ENCODE peak calls at places on chromosome 2, in nine cellular contexts. A is K562, T is heart left ventricle, Z is A549, S is Peyer's patch, G is endothelial cell of umbilical vein, E is body of pancreas, L is GM12891, V is spleen. J is an unnamed sample.

GRCh38 chr2:218998414-218999002 is 5.3 kb upstream of the CRYBA2 start:
- DNase-seq in S (no peak), E (no peak), A (no peak), L (no peak), V (no peak), Z (no peak), T (no peak), G (no peak), J (no peak)

GRCh38 chr2:168758970-168759820 is 43.2 kb upstream of the NOSTRIN start:
- DNase-seq in E (peak), S (no peak), T (no peak), Z (peak), G (peak), V (no peak), A (peak), L (peak), J (peak)

GRCh38 chr2:134682726-134683125 is 36.1 kb downstream of the TMEM163 start:
- DNase-seq in Z (no peak), A (no peak), V (no peak), E (no peak), T (no peak), S (no peak), G (peak), L (no peak), J (no peak)

GRCh38 chr2:241095594-241096290 is 6.3 kb downstream of the MTERF4 start:
- DNase-seq in E (no peak), G (no peak), T (no peak), L (no peak), S (no peak), Z (no peak), A (no peak), V (no peak), J (no peak)

GRCh38 chr2:3186766-3187165 is 190.9 kb downstream of the EIPR1 start:
- DNase-seq in G (no peak), V (peak), T (no peak), A (no peak), S (peak), Z (no peak), L (no peak), E (no peak), J (no peak)

GRCh38 chr2:202122975-202123765 is 50.1 kb downstream of the KIAA2012 start:
- DNase-seq in V (no peak), L (no peak), Z (no peak), A (no peak), E (no peak), G (no peak), T (no peak), S (peak), J (no peak)

GRCh38 chr2:237874585-237875161 is 15.2 kb downstream of the RAMP1 start:
- DNase-seq in Z (peak), E (no peak), A (no peak), T (no peak), G (no peak), S (no peak), L (no peak), V (peak), J (no peak)

GRCh38 chr2:162123806-162124758 is 28.0 kb downstream of the GCG start:
- DNase-seq in T (no peak), V (no peak), G (peak), E (no peak), S (no peak), Z (peak), L (no peak), A (peak), J (peak)

GRCh38 chr2:170814551-170815245 is 2.0 kb upstream of the GAD1 start:
- DNase-seq in V (no peak), Z (no peak), G (no peak), T (no peak), L (no peak), S (no peak), A (no peak), E (no peak), J (no peak)

GRCh38 chr2:58826795-58827194 is 585.7 kb upstream of the FANCL start:
- DNase-seq in A (peak), Z (no peak), L (no peak), T (no peak), E (no peak), S (no peak), G (no peak), V (no peak), J (no peak)

GRCh38 chr2:47065771-47066380 is 89.2 kb downstream of the STPG4 start:
- DNase-seq in E (no peak), T (no peak), Z (no peak), G (peak), L (no peak), V (no peak), S (peak), A (no peak), J (no peak)

GRCh38 chr2:36706451-36706850 is 9.9 kb downstream of the VIT start:
- DNase-seq in G (no peak), E (no peak), Z (no peak), S (no peak), A (no peak), L (no peak), V (no peak), T (no peak), J (no peak)

GRCh38 chr2:120398051-120398960 is 52.4 kb downstream of the INHBB start:
- DNase-seq in E (no peak), Z (peak), G (no peak), L (no peak), S (peak), T (no peak), V (peak), A (no peak), J (no peak)

GRCh38 chr2:69804416-69804815 is 25.0 kb upstream of the GMCL1 start:
- DNase-seq in A (no peak), S (no peak), Z (no peak), E (no peak), L (no peak), G (no peak), T (no peak), V (no peak), J (no peak)

DNA sequence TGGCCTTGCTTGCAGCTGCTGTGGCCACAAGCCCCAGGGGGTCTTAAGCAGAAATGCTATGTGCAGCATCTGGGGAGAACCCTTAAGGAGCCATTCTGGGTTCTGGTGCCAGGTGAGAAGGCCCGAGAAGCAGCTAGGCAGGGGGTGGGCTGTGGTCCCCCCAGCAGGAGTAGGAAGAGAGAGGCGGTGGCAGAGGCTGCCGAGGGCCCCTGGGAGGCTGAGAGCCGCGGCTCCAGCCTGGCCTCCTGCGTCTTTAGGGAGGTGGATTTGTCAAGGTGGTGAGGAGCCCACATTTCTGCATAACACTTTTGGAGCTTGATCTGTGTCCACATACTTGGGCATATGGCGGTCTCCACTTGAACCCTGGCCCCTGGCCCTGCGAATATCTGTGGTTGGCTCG is 196.5 kb downstream of the TWIST2 start:
- DNase-seq in V (no peak), T (peak), Z (no peak), G (no peak), A (no peak), E (no peak), S (peak), L (no peak), J (no peak)
- TF ChIP-seq POLR2A in V (no peak), T (no peak), Z (no peak), G (no peak), A (no peak), E (no peak), S (no peak), L (no peak), J (no peak)

GRCh38 chr2:85826990-85827878 is 61.6 kb downstream of the ST3GAL5 start:
- DNase-seq in A (peak), E (peak), T (peak), S (peak), G (peak), Z (peak), V (peak), L (peak), J (peak)
- TF ChIP-seq POLR2A in A (no peak), E (no peak), T (no peak), S (no peak), G (no peak), Z (no peak), V (no peak), L (no peak), J (no peak)

DNA sequence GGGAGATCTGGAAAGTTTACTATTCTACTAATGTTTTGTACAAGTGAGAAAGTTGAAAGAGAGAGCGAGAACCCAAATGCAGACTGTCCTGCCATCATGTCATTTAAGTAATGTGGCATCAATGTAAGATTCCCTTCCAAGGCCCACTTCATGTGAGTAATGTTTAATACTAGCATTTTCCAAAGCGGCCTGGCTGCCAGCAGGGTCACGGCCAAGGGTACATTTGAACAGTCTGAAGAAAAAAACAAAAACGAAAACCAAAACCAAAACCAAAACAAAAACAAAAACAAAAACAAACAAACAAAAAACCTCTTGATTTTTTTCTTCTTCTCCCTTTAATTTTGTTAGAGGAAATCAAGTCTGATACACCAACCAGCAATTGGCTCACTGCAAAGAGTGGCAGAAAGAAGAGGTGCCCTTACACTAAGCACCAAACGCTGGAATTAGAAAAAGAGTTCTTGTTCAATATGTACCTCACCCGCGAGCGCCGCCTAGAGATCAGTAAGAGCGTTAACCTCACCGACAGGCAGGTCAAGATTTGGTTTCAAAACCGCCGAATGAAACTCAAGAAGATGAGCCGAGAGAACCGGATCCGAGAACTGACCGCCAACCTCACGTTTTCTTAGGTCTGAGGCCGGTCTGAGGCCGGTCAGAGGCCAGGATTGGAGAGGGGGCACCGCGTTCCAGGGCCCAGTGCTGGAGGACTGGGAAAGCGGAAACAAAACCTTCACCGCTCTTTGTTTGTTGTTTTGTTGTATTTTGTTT is 2.2 kb downstream of the HOXD10 start:
- DNase-seq in E (peak), G (peak), Z (peak), V (no peak), L (no peak), T (no peak), A (peak), S (no peak), J (peak)
- TF ChIP-seq POLR2A in E (no peak), G (no peak), Z (no peak), V (no peak), L (no peak), T (no peak), A (no peak), S (no peak), J (no peak)

DNA sequence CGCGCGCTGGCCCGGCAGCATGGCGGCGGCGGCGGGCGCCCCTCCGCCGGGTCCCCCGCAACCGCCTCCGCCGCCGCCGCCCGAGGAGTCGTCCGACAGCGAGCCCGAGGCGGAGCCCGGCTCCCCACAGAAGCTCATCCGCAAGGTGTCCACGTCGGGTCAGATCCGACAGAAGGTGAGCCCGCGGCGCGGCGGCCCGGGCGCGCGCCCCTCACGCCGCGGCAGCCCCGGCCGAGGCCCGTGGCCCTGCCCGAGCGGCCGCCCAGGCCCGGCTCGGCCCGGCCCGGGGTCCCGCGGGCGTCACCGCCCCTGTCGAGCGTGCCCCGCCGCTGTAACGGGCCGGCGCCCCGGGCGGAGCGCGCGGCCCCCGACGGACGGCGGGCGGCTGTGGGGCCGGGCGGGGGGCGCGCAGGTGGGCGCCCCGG is 218 bp downstream of the DGKD start:
- DNase-seq in T (no peak), E (no peak), L (no peak), V (no peak), S (no peak), A (no peak), G (no peak), Z (no peak), J (no peak)
- TF ChIP-seq POLR2A in T (peak), E (no peak), L (no peak), V (no peak), S (no peak), A (no peak), G (peak), Z (peak), J (no peak)

GRCh38 chr2:61688369-61689334 is 150.5 kb upstream of the XPO1 start:
- DNase-seq in V (no peak), T (no peak), E (no peak), G (no peak), S (no peak), L (no peak), A (no peak), Z (no peak), J (no peak)

GRCh38 chr2:61690078-61690477 is 151.9 kb upstream of the XPO1 start:
- DNase-seq in Z (no peak), V (no peak), G (no peak), A (no peak), S (no peak), T (no peak), L (no peak), E (no peak), J (no peak)

GRCh38 chr2:61689526-61689925 is 151.4 kb upstream of the XPO1 start:
- DNase-seq in Z (no peak), G (no peak), A (no peak), T (no peak), E (no peak), S (no peak), V (no peak), L (no peak), J (no peak)

GRCh38 chr2:61700465-61700864 is 153.4 kb downstream of the FAM161A start:
- DNase-seq in Z (no peak), S (no peak), V (no peak), G (no peak), A (peak), L (no peak), T (no peak), E (no peak), J (no peak)

DNA sequence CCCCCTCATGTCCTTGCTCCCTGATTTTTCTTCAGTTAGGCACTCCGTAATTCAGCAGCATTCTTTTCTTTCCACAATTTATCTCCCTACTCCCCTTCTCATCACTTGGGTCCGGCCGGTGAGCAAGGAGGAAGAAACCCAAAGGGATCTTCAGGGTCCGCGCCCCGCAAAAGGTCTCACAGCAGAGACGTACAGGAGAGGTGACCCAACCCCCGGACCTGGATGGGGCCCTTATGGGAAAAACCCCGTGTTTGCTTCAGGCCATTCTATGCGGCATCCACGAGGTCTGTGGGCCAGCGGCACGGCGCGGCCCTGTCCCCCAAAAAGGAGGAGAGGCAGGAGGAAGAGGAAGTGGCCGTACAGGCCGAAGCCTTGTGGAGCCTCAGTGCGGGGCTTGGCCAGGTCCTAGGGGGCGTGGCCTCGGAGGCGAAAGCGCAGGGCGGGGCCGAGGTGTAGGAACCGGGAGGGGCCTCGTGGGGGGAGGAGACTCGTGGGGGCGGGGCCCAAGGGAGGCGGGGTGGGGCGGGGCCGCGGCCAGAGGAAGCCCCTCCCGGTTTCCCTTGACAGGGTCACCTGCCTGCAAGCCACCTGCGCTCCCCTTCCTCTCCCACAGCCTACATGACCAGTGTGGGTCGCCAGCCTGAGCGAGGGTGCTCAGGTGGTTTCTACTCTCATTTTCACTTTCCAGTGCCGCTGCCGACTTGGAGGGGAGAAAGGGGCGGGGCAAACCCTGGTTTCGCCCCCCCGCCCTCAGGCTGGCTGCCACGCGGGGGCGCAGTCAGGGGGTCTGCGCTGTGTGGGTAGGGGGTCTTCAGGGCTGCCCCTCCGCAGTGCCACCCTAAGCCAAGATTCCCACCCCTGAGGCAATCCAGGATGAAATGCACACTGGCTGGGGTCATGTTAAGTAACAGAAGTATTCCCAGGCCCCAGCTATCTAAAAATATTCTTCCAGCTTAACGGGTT is 156.4 kb upstream of the XPO1 start:
- DNase-seq in S (peak), L (peak), T (peak), G (peak), Z (peak), E (peak), A (peak), V (peak), J (peak)
- TF ChIP-seq POLR2A in S (peak), L (peak), T (peak), G (peak), Z (peak), E (peak), A (peak), V (peak), J (peak)

DNA sequence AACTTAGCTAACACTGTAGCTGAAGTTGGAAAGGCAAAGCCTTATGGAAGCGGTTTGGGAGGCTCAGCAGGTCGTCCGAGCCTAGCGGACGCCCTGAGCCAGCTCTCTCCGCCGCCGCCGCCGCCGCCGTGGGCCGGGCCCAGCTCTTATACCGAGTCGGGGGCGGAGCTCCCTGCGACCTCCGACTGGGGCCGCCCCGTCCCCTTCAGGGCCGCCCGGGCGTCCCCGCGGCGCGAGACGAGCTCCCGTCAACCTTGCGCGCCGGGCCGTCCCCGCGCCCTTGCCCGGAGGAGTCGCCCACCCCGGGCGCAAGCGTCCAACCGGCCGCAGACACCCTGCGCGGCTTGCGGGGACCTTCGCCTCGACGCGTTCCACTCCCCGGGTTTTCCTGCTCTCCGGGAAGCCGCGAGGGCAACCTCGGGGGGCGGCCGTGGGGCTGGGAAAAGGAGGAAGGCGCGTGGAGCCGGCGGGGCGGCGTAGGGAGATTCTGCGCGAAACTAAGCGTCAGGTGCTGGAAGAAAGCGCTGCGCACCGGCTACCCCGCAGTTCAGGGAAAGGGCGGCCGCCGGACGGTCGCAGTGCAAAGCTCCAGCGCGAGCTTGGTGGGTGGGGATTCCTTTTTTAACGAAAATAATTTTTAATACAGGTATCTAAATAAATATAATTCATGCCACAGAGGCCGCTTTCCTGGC is at the start of gene SLC40A1:
- DNase-seq in T (peak), E (peak), A (peak), S (peak), G (peak), Z (peak), V (peak), L (peak), J (peak)
- TF ChIP-seq POLR2A in T (peak), E (peak), A (peak), S (peak), G (peak), Z (peak), V (peak), L (no peak), J (peak)

GRCh38 chr2:216371756-216372702 is at the start of gene MARCHF4:
- DNase-seq in G (peak), Z (peak), T (peak), L (peak), V (peak), E (peak), A (peak), S (peak), J (peak)
- TF ChIP-seq POLR2A in G (no peak), Z (no peak), T (no peak), L (no peak), V (no peak), E (no peak), A (no peak), S (no peak), J (no peak)

GRCh38 chr2:127408807-127409099 is 9.5 kb upstream of the PROC start:
- DNase-seq in Z (no peak), T (no peak), V (no peak), S (no peak), A (no peak), G (no peak), E (no peak), L (no peak), J (peak)

GRCh38 chr2:127407661-127408003 is 10.6 kb upstream of the PROC start:
- DNase-seq in A (no peak), L (no peak), T (no peak), E (no peak), G (peak), Z (no peak), V (no peak), S (no peak), J (no peak)

GRCh38 chr2:127406454-127406853 is 11.8 kb upstream of the PROC start:
- DNase-seq in A (no peak), V (no peak), L (no peak), G (no peak), Z (no peak), T (no peak), S (no peak), E (no peak), J (no peak)

GRCh38 chr2:127407091-127407490 is 11.1 kb upstream of the PROC start:
- DNase-seq in V (no peak), G (no peak), S (peak), T (no peak), L (no peak), E (no peak), A (no peak), Z (no peak), J (no peak)

DNA sequence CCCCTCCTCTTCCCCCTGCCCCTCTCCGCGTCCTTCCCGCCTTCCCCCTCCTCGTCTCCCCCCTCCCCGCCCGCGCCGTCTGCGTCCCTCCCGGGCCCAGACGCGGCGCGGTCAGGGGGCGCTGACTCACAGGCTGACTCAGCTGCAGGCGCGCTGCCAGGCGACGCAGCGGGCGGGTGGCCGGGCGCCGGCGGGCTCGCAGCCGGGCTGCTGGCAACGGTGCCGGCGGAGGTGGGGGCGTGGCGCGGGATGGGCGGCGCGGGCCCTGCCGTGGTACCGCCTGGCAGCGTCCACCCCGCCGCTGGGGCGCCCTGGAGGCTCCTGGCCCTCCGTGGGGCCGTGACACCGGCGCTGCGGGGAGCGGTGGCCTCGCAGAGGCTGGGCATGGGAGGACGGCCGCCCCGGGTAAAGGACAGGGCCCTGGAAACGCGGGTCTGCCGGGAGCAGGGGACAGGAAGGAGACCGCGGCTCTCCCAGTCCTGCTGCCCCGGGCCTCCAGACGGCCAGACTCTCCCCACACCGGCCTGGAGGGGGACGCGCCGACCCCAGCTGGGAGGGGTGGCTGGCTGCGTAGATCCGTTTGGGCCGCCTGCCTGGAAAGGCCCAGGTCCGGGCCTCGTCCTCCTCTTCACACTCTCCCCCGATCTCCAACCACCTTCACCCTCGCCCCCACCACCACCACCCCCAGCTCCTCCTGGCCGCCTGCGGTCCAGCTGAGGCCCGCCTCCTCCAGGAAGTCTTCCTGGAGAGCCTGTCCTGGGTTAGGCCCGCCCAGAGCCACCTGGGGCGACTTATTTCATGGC is 10.0 kb upstream of the PROC start:
- DNase-seq in S (peak), A (peak), G (peak), T (peak), Z (peak), V (peak), L (peak), E (peak), J (peak)
- TF ChIP-seq POLR2A in S (peak), A (peak), G (no peak), T (peak), Z (peak), V (no peak), L (no peak), E (peak), J (peak)